ENCODE peak calls at places on chromosomes 6 and 20, in five cellular contexts. One of them, this sample, is unnamed.

GRCh38 chr6:137641474-137642077 is 147.4 kb upstream of the OLIG3 start:
- DNase-seq in IMR-90: peak
- DNase-seq in cardiac muscle cell: peak
- DNase-seq in fibroblast of lung: peak
- DNase-seq in right lobe of liver: peak
- DNase-seq in this sample: peak

GRCh38 chr6:84774174-84775158 is 10.1 kb upstream of the TBX18 start:
- DNase-seq in IMR-90: no peak
- DNase-seq in cardiac muscle cell: peak
- DNase-seq in fibroblast of lung: no peak
- DNase-seq in right lobe of liver: peak
- DNase-seq in this sample: peak

GRCh38 chr20:1005452-1006027 is 3.4 kb upstream of the RSPO4 start:
- DNase-seq in IMR-90: peak
- DNase-seq in cardiac muscle cell: peak
- DNase-seq in fibroblast of lung: peak
- DNase-seq in right lobe of liver: peak
- DNase-seq in this sample: peak

GRCh38 chr20:60020251-60020650 is 62.0 kb downstream of the CDH26 start:
- DNase-seq in IMR-90: no peak
- DNase-seq in cardiac muscle cell: no peak
- DNase-seq in fibroblast of lung: no peak
- DNase-seq in right lobe of liver: no peak
- DNase-seq in this sample: no peak

GRCh38 chr20:37579091-37579490 is 51.4 kb upstream of the BLCAP start:
- DNase-seq in IMR-90: no peak
- DNase-seq in cardiac muscle cell: no peak
- DNase-seq in fibroblast of lung: no peak
- DNase-seq in right lobe of liver: no peak
- DNase-seq in this sample: no peak

GRCh38 chr6:157991067-157991432 is 9.4 kb downstream of the SYNJ2 start:
- DNase-seq in IMR-90: no peak
- DNase-seq in cardiac muscle cell: no peak
- DNase-seq in fibroblast of lung: no peak
- DNase-seq in right lobe of liver: no peak
- DNase-seq in this sample: no peak

GRCh38 chr20:1173698-1174097 is 11.1 kb downstream of the TMEM74B start:
- DNase-seq in IMR-90: no peak
- DNase-seq in cardiac muscle cell: no peak
- DNase-seq in fibroblast of lung: no peak
- DNase-seq in right lobe of liver: no peak
- DNase-seq in this sample: no peak

GRCh38 chr6:166678426-166678825 is 51.4 kb upstream of the RPS6KA2 start:
- DNase-seq in IMR-90: peak
- DNase-seq in cardiac muscle cell: no peak
- DNase-seq in fibroblast of lung: peak
- DNase-seq in right lobe of liver: no peak
- DNase-seq in this sample: no peak

GRCh38 chr6:119950681-119951080 is 601.1 kb upstream of the MAN1A1 start:
- DNase-seq in IMR-90: no peak
- DNase-seq in cardiac muscle cell: no peak
- DNase-seq in fibroblast of lung: no peak
- DNase-seq in right lobe of liver: no peak
- DNase-seq in this sample: no peak

GRCh38 chr6:109861946-109862345 is 116.2 kb upstream of the GPR6 start:
- DNase-seq in IMR-90: no peak
- DNase-seq in cardiac muscle cell: no peak
- DNase-seq in fibroblast of lung: no peak
- DNase-seq in right lobe of liver: no peak
- DNase-seq in this sample: no peak

GRCh38 chr6:149995235-149995750 is 30.0 kb downstream of the RAET1L start:
- DNase-seq in IMR-90: no peak
- DNase-seq in cardiac muscle cell: no peak
- DNase-seq in fibroblast of lung: no peak
- DNase-seq in right lobe of liver: no peak
- DNase-seq in this sample: no peak

GRCh38 chr20:34705383-34706021 is 1.4 kb downstream of the TP53INP2 start:
- DNase-seq in IMR-90: peak
- DNase-seq in cardiac muscle cell: peak
- DNase-seq in fibroblast of lung: peak
- DNase-seq in right lobe of liver: no peak
- DNase-seq in this sample: no peak

GRCh38 chr6:109695468-109695867 is 4.4 kb downstream of the FIG4 start:
- DNase-seq in IMR-90: no peak
- DNase-seq in cardiac muscle cell: no peak
- DNase-seq in fibroblast of lung: peak
- DNase-seq in right lobe of liver: no peak
- DNase-seq in this sample: no peak

GRCh38 chr6:147974376-147974775 is 368.3 kb upstream of the SASH1 start:
- DNase-seq in IMR-90: peak
- DNase-seq in cardiac muscle cell: no peak
- DNase-seq in fibroblast of lung: no peak
- DNase-seq in right lobe of liver: no peak
- DNase-seq in this sample: peak

GRCh38 chr6:13455604-13456003 is 31.8 kb downstream of the GFOD1 start:
- DNase-seq in IMR-90: no peak
- DNase-seq in cardiac muscle cell: no peak
- DNase-seq in fibroblast of lung: no peak
- DNase-seq in right lobe of liver: no peak
- DNase-seq in this sample: no peak

GRCh38 chr6:88443554-88443953 is 277.4 kb upstream of the CNR1 start:
- DNase-seq in IMR-90: no peak
- DNase-seq in cardiac muscle cell: no peak
- DNase-seq in fibroblast of lung: no peak
- DNase-seq in right lobe of liver: no peak
- DNase-seq in this sample: no peak
- H3K27ac ChIP-seq in IMR-90: no peak
- H3K27ac ChIP-seq in cardiac muscle cell: no peak
- H3K27ac ChIP-seq in fibroblast of lung: no peak
- H3K27ac ChIP-seq in right lobe of liver: no peak
- H3K27ac ChIP-seq in this sample: no peak

GRCh38 chr6:73443555-73443954 is 8.5 kb downstream of the CGAS start:
- DNase-seq in IMR-90: no peak
- DNase-seq in cardiac muscle cell: no peak
- DNase-seq in fibroblast of lung: no peak
- DNase-seq in right lobe of liver: no peak
- DNase-seq in this sample: no peak
- TF ChIP-seq CTCF in IMR-90: no peak
- TF ChIP-seq CTCF in cardiac muscle cell: no peak
- TF ChIP-seq CTCF in fibroblast of lung: no peak
- TF ChIP-seq CTCF in right lobe of liver: no peak
- TF ChIP-seq CTCF in this sample: no peak

GRCh38 chr6:169984181-169985120 is 233.0 kb downstream of the ERMARD start:
- DNase-seq in IMR-90: no peak
- DNase-seq in cardiac muscle cell: no peak
- DNase-seq in fibroblast of lung: no peak
- DNase-seq in right lobe of liver: no peak
- DNase-seq in this sample: no peak

GRCh38 chr6:169986848-169987498 is 235.6 kb downstream of the ERMARD start:
- DNase-seq in IMR-90: no peak
- DNase-seq in cardiac muscle cell: no peak
- DNase-seq in fibroblast of lung: no peak
- DNase-seq in right lobe of liver: no peak
- DNase-seq in this sample: no peak

GRCh38 chr6:169985121-169986015 is 233.9 kb downstream of the ERMARD start:
- DNase-seq in IMR-90: no peak
- DNase-seq in cardiac muscle cell: no peak
- DNase-seq in fibroblast of lung: no peak
- DNase-seq in right lobe of liver: no peak
- DNase-seq in this sample: no peak

GRCh38 chr6:169988769-169989550 is 237.5 kb downstream of the ERMARD start:
- DNase-seq in IMR-90: no peak
- DNase-seq in cardiac muscle cell: no peak
- DNase-seq in fibroblast of lung: no peak
- DNase-seq in right lobe of liver: peak
- DNase-seq in this sample: no peak

GRCh38 chr6:169986171-169986847 is 234.9 kb downstream of the ERMARD start:
- DNase-seq in IMR-90: no peak
- DNase-seq in cardiac muscle cell: no peak
- DNase-seq in fibroblast of lung: no peak
- DNase-seq in right lobe of liver: no peak
- DNase-seq in this sample: no peak
- H3K27ac ChIP-seq in IMR-90: no peak
- H3K27ac ChIP-seq in cardiac muscle cell: no peak
- H3K27ac ChIP-seq in fibroblast of lung: no peak
- H3K27ac ChIP-seq in right lobe of liver: no peak
- H3K27ac ChIP-seq in this sample: no peak

GRCh38 chr6:117317261-117317660 is 51.9 kb downstream of the VGLL2 start:
- DNase-seq in IMR-90: peak
- DNase-seq in cardiac muscle cell: peak
- DNase-seq in fibroblast of lung: peak
- DNase-seq in right lobe of liver: no peak
- DNase-seq in this sample: peak
- TF ChIP-seq CTCF in IMR-90: peak
- TF ChIP-seq CTCF in cardiac muscle cell: peak
- TF ChIP-seq CTCF in fibroblast of lung: peak
- TF ChIP-seq CTCF in right lobe of liver: peak
- TF ChIP-seq CTCF in this sample: peak

GRCh38 chr6:50850860-50851259 is 32.2 kb downstream of the TFAP2B start:
- DNase-seq in IMR-90: no peak
- DNase-seq in cardiac muscle cell: peak
- DNase-seq in fibroblast of lung: no peak
- DNase-seq in right lobe of liver: no peak
- DNase-seq in this sample: no peak
- H3K27ac ChIP-seq in IMR-90: no peak
- H3K27ac ChIP-seq in cardiac muscle cell: no peak
- H3K27ac ChIP-seq in fibroblast of lung: no peak
- H3K27ac ChIP-seq in right lobe of liver: no peak
- H3K27ac ChIP-seq in this sample: no peak

DNA sequence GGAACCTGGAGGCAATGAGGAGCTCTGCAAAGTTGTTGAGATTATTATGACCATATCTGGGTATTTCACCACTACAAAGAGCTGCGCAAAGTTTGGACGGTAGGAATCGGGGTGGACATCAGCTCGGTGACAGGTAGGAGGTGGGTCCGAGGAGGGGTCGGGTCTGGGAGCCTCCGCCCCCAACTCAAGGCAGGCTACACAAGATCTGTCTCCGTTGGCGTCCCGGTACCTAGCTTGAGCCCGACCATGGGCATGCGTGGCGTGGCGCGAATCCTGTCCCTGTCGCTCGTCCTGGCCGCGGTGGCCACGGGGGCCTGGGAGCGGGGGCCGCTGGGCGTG is 40.2 kb upstream of the ZNFX1 start:
- DNase-seq in IMR-90: no peak
- DNase-seq in cardiac muscle cell: no peak
- DNase-seq in fibroblast of lung: no peak
- DNase-seq in right lobe of liver: no peak
- DNase-seq in this sample: no peak
- TF ChIP-seq CTCF in IMR-90: no peak
- TF ChIP-seq CTCF in cardiac muscle cell: no peak
- TF ChIP-seq CTCF in fibroblast of lung: no peak
- TF ChIP-seq CTCF in right lobe of liver: no peak
- TF ChIP-seq CTCF in this sample: no peak